ENCODE peak calls at places on chromosomes 11 and 22, in five cellular contexts. M, E, S, O and I are unnamed samples.
A peak's percentile ranks its signal among the peaks of the same experiment; 100 is the strongest.

GRCh38 chr22:45010532-45010900 is 711 bp upstream of the PHF21B start:
- DNase-seq in M (no peak), E (no peak), S (no peak), O (no peak), I (no peak)

GRCh38 chr11:44858796-44859527 is 91.7 kb downstream of the TP53I11 start:
- DNase-seq in M (no peak), E (no peak), S (no peak), O (no peak), I (no peak)

GRCh38 chr11:14583252-14584105 is 60.1 kb upstream of the PDE3B start:
- DNase-seq in M (no peak), E (peak; percentile 12), S (no peak), O (no peak), I (no peak)

GRCh38 chr11:116037851-116038250 is 533.6 kb upstream of the CADM1 start:
- DNase-seq in M (no peak), E (no peak), S (no peak), O (no peak), I (no peak)

GRCh38 chr22:23196165-23196564 is 15.9 kb downstream of the BCR start:
- DNase-seq in M (no peak), E (no peak), S (no peak), O (no peak), I (no peak)

GRCh38 chr11:133968300-133968699 is 11.5 kb upstream of the IGSF9B start:
- DNase-seq in M (no peak), E (no peak), S (no peak), O (no peak), I (no peak)

GRCh38 chr22:37971475-37972434 is 12.6 kb downstream of the SOX10 start:
- DNase-seq in M (no peak), E (no peak), S (no peak), O (no peak), I (no peak)

GRCh38 chr11:92251980-92252379 is 27.4 kb downstream of the FAT3 start:
- DNase-seq in M (no peak), E (no peak), S (no peak), O (peak; percentile 68), I (no peak)

GRCh38 chr22:32940736-32941135 is 117.4 kb downstream of the SYN3 start:
- DNase-seq in M (no peak), E (no peak), S (no peak), O (no peak), I (no peak)

GRCh38 chr11:2585566-2586090 is 114.2 kb downstream of the KCNQ1OT1 start:
- DNase-seq in M (no peak), E (peak; percentile 4), S (no peak), O (no peak), I (peak; percentile 67)

GRCh38 chr22:46738642-46738960 is 549 bp upstream of the CERK start:
- DNase-seq in M (no peak), E (no peak), S (no peak), O (no peak), I (no peak)

GRCh38 chr11:69638941-69639681 is 1.8 kb upstream of the CCND1 start:
- DNase-seq in M (no peak), E (peak; percentile 96), S (no peak), O (peak; percentile 97), I (no peak)

GRCh38 chr11:117130879-117131278 is 13.2 kb upstream of the PAFAH1B2 start:
- DNase-seq in M (no peak), E (no peak), S (no peak), O (no peak), I (no peak)

GRCh38 chr11:34585870-34586654 is 34.8 kb upstream of the EHF start:
- DNase-seq in M (no peak), E (no peak), S (no peak), O (peak; percentile 71), I (no peak)

GRCh38 chr11:34274712-34275398 is 83.0 kb downstream of the ABTB2 start:
- DNase-seq in M (peak; percentile 92), E (peak; percentile 82), S (no peak), O (peak; percentile 98), I (peak; percentile 98)

GRCh38 chr22:44032126-44032730 is 8.1 kb downstream of the PARVB start:
- DNase-seq in M (no peak), E (no peak), S (no peak), O (peak; percentile 22), I (no peak)

GRCh38 chr11:134841411-134841810 is 429.4 kb upstream of the B3GAT1 start:
- DNase-seq in M (no peak), E (no peak), S (no peak), O (no peak), I (no peak)

GRCh38 chr11:115674176-115674575 is 170.0 kb upstream of the CADM1 start:
- DNase-seq in M (no peak), E (no peak), S (no peak), O (peak; percentile 48), I (no peak)

GRCh38 chr11:91981995-91982394 is 242.6 kb upstream of the FAT3 start:
- DNase-seq in M (no peak), E (peak; percentile 15), S (no peak), O (peak; percentile 88), I (no peak)

GRCh38 chr22:36131907-36132306 is 28.6 kb downstream of the APOL3 start:
- DNase-seq in M (no peak), E (no peak), S (no peak), O (no peak), I (no peak)

DNA sequence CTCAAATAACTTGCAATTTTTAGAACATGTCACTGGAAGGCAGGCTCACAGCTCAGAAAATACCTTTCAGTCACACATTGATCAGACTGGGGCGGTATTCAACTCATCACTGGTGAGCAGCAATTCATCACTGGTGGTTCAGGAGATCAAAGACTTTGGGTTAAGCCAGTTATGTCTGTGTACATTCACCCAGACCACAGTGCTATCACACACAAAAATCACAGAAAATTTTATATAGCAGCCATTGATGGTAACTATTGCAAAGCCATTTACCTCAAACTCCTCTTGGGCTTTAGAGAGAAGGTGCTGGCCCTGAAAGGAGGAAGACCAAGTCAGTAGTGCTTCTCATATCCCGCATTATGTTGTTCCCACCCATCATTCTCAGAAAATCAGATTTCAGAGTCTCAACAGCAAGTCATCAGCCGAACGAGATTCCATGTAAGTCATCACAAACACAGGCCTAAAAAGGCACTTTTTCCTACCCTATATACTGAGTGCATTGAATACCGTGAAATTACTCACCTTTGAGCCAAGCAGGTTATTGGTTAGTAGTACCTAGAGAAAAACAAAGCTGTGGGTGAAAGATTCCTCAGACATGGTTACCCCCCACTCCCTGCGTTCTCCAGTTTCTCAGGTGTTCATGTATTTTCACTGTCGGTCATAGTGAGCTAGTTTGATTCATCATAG is 14.0 kb upstream of the WDR74 start:
- DNase-seq in M (no peak), E (no peak), S (no peak), O (no peak), I (no peak)
- H3K27ac ChIP-seq in M (no peak overlapping the region), E (no peak overlapping the region), S (peak overlapping the region; percentile 89), O (no peak overlapping the region), I (peak overlapping the region; percentile 74)

DNA sequence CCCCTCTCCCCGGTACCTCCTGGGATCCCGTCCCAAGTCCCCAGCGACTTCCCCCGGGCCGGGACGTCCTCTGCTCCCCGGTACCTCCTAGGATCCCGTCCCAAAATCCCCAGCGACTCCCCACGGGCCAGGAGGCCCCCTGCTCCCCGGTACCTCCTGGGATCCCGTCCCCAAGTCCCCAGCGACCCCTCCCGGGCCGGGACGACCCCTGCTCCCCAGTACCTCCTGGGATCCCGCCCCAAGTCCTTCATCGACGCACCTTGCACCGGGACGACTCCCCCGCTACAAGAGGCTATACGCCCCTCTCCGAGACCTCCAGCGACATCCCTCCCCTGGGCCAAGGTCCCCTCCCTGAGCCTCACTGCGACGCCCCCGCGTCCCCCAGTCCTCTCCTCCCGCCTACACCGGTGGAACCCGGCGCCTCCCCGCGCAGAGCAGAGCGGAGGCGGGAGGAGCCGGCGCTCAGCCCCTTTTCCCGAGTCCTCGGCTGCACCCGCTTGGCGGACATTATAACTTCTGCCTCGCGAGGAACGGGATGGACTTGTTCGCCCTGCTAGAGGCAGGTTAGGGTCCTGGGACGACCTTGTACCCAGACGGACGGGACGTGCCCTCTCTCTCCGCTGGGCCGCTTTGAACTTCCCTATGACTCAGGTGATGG is 912 bp downstream of the KREMEN1 start:
- DNase-seq in M (peak; percentile 69), E (peak; percentile 43), S (no peak), O (no peak), I (no peak)
- H3K4me1 ChIP-seq in M (peaks cover 8% of the 10 kb centered on the region), E (peaks cover 23% of the 10 kb centered on the region), S (peaks cover 30% of the 10 kb centered on the region), O (no peaks in the 10 kb centered on the region), I (peaks cover 48% of the 10 kb centered on the region)

GRCh38 chr11:747176-748006 is at the start of gene TALDO1:
- DNase-seq in M (peak; percentile 92), E (peak; percentile 93), S (peak; percentile 44), O (peak; percentile 76), I (no peak)
- TF ChIP-seq POLR2A in M (peak; percentile 67), E (peak; percentile 77), S (peak; percentile 85), O (peak; percentile 62), I (peak; percentile 37)

GRCh38 chr11:111635706-111636045 is 33.4 kb downstream of the SIK2 start:
- DNase-seq in M (peak; percentile 36), E (peak; percentile 40), S (no peak), O (peak; percentile 67), I (no peak)

GRCh38 chr11:111632798-111633197 is 30.5 kb downstream of the SIK2 start:
- DNase-seq in M (no peak), E (no peak), S (no peak), O (no peak), I (no peak)

GRCh38 chr11:111633756-111634362 is 31.6 kb downstream of the SIK2 start:
- DNase-seq in M (no peak), E (no peak), S (no peak), O (peak; percentile 35), I (no peak)

GRCh38 chr11:111633248-111633647 is 31.0 kb downstream of the SIK2 start:
- DNase-seq in M (no peak), E (no peak), S (no peak), O (no peak), I (no peak)

DNA sequence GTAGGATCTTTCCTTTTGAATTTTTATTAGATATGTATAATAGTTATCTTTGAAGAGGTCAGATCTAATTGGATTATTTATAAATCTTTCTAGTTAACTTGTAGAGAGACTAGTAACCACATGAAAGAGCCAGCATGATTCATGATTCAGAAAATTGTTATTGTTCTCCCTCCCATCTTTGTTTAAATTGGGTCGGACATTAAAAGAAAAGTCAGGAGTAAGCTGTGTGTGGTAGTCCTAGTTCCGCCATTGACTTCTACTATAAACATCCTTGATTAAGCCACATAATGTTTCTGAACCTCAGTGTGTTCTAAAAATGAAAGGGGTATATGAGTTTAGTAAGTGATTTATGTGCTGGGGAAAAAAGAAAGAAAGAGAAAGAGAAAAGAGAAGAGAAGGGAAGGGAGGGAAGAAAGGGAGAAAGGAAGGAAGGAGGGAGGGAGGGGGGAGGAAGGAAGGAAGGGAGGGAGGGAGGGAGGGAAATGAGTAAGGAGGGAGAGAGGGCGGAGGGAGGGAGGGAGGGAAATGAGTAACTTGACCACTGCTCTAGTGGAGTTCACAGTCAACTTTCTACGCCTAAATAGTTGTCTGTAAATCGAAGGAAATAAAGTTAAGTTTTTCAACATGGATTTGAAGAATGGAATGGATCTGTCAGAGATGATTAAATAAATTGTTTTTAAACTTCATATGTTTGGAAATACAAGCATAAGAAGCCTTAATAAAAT is 32.9 kb downstream of the SIK2 start:
- DNase-seq in M (no peak), E (no peak), S (no peak), O (peak; percentile 66), I (no peak)
- H3K27ac ChIP-seq in M (peak overlapping the region; percentile 46), E (peak overlapping the region; percentile 38), S (peak overlapping the region; percentile 28), O (peak overlapping the region; percentile 37), I (peak overlapping the region; percentile 35)